ENCODE peak calls at places on chromosomes 12 and 14, in five cellular contexts. C, J, P, E and W are unnamed samples.

GRCh38 chr14:64394423-64394822 is 6.3 kb downstream of the MTHFD1 start:
- DNase-seq in C (no peak), J (no peak), P (no peak), E (no peak), W (no peak)

GRCh38 chr12:24743891-24744793 is 204.8 kb downstream of the BCAT1 start:
- DNase-seq in C (no peak), J (no peak), P (no peak), E (no peak), W (no peak)

GRCh38 chr12:103391103-103391502 is 104.7 kb downstream of the C12orf42 start:
- DNase-seq in C (no peak), J (no peak), P (no peak), E (no peak), W (no peak)

GRCh38 chr12:75364918-75365317 is 26.0 kb upstream of the GLIPR1L2 start:
- DNase-seq in C (no peak), J (no peak), P (no peak), E (no peak), W (no peak)

GRCh38 chr12:29350080-29350479 is 30.9 kb downstream of the ERGIC2 start:
- DNase-seq in C (no peak), J (no peak), P (peak), E (no peak), W (no peak)

GRCh38 chr12:110370732-110371141 is 32.8 kb downstream of the ANAPC7 start:
- DNase-seq in C (no peak), J (no peak), P (peak), E (peak), W (peak)

GRCh38 chr14:77212933-77213656 is 31.5 kb downstream of the TMEM63C start:
- DNase-seq in C (peak), J (peak), P (peak), E (peak), W (no peak)

GRCh38 chr12:6069452-6070093 is 54.9 kb downstream of the VWF start:
- DNase-seq in C (no peak), J (peak), P (no peak), E (peak), W (no peak)

GRCh38 chr12:13896063-13896626 is 85.3 kb downstream of the GRIN2B start:
- DNase-seq in C (no peak), J (no peak), P (no peak), E (no peak), W (no peak)

GRCh38 chr14:22434030-22434429 is 155.0 kb downstream of the DAD1 start:
- DNase-seq in C (no peak), J (no peak), P (no peak), E (no peak), W (no peak)

GRCh38 chr12:130878193-130879185 is 6.6 kb downstream of the RAN start:
- DNase-seq in C (no peak), J (no peak), P (no peak), E (peak), W (no peak)

GRCh38 chr14:76701981-76702380 is 59.3 kb upstream of the VASH1 start:
- DNase-seq in C (no peak), J (no peak), P (no peak), E (no peak), W (no peak)

GRCh38 chr12:2084553-2085296 is 31.9 kb downstream of the CACNA1C start:
- DNase-seq in C (no peak), J (no peak), P (no peak), E (no peak), W (no peak)

GRCh38 chr14:77573964-77574363 is 42.5 kb downstream of the SPTLC2 start:
- DNase-seq in C (no peak), J (no peak), P (no peak), E (no peak), W (no peak)

GRCh38 chr12:109762071-109762672 is 48.5 kb downstream of the FAM222A start:
- DNase-seq in C (no peak), J (no peak), P (no peak), E (peak), W (no peak)

GRCh38 chr12:59403259-59403932 is 192.4 kb upstream of the SLC16A7 start:
- DNase-seq in C (peak), J (peak), P (peak), E (no peak), W (no peak)